ENCODE peak calls at places on chromosomes 11 and 22, in six cellular contexts. H is H1, N is GM12878, A is K562, P is GM12891, K is HepG2. L is an unnamed sample.

GRCh38 chr11:9887492-9887891 is 223.6 kb downstream of the SWAP70 start:
- DNase-seq in H (no peak), N (no peak), A (no peak), P (no peak), K (no peak), L (no peak)

GRCh38 chr22:39845522-39845921 is 48.0 kb downstream of the ENTHD1 start:
- DNase-seq in H (no peak), N (no peak), A (no peak), P (no peak), K (no peak), L (no peak)

GRCh38 chr11:57778318-57779037 is 16.9 kb downstream of the CTNND1 start:
- DNase-seq in H (peak; percentile 79), N (no peak), A (peak; percentile 73), P (no peak), K (peak; percentile 99), L (no peak)

GRCh38 chr11:831132-831864 is 1.5 kb upstream of the CD151 start:
- DNase-seq in H (no peak), N (no peak), A (no peak), P (no peak), K (no peak), L (no peak)

GRCh38 chr11:62505112-62505783 is 41.4 kb downstream of the AHNAK start:
- DNase-seq in H (no peak), N (no peak), A (peak; percentile 56), P (no peak), K (no peak), L (no peak)

GRCh38 chr11:15551897-15552851 is 437.5 kb downstream of the INSC start:
- DNase-seq in H (peak; percentile 15), N (no peak), A (no peak), P (no peak), K (no peak), L (no peak)

GRCh38 chr11:14546672-14547071 is 26.5 kb upstream of the PSMA1 start:
- DNase-seq in H (no peak), N (no peak), A (no peak), P (no peak), K (no peak), L (no peak)

GRCh38 chr11:6480299-6480914 is 724 bp downstream of the ARFIP2 start:
- DNase-seq in H (no peak), N (no peak), A (no peak), P (no peak), K (no peak), L (no peak)

GRCh38 chr11:45925550-45925949 is 3.1 kb downstream of the LARGE2 start:
- DNase-seq in H (no peak), N (no peak), A (no peak), P (no peak), K (no peak), L (no peak)

GRCh38 chr22:21760640-21761039 is 25.0 kb upstream of the YPEL1 start:
- DNase-seq in H (no peak), N (no peak), A (no peak), P (no peak), K (no peak), L (no peak)

GRCh38 chr11:57154718-57155117 is 27.0 kb upstream of the LRRC55 start:
- DNase-seq in H (no peak), N (no peak), A (no peak), P (no peak), K (no peak), L (no peak)

GRCh38 chr22:47465809-47466208 is 703.4 kb downstream of the TBC1D22A start:
- DNase-seq in H (no peak), N (no peak), A (no peak), P (no peak), K (no peak), L (no peak)

GRCh38 chr11:6259638-6260019 is at the start of gene CCKBR:
- DNase-seq in H (no peak), N (no peak), A (no peak), P (no peak), K (no peak), L (no peak)

GRCh38 chr11:73312806-73313403 is 4.8 kb downstream of the ARHGEF17 start:
- DNase-seq in H (no peak), N (no peak), A (no peak), P (no peak), K (no peak), L (no peak)

GRCh38 chr11:69483696-69484426 is 2.4 kb downstream of the LINC01488 start:
- DNase-seq in H (no peak), N (no peak), A (no peak), P (no peak), K (no peak), L (no peak)

GRCh38 chr11:86698634-86699033 is 26.2 kb upstream of the ME3 start:
- DNase-seq in H (no peak), N (no peak), A (no peak), P (no peak), K (no peak), L (no peak)

GRCh38 chr11:112388496-112388895 is 127.8 kb upstream of the PLET1 start:
- DNase-seq in H (no peak), N (no peak), A (peak; percentile 21), P (no peak), K (no peak), L (no peak)

GRCh38 chr11:115304774-115305472 is 199.3 kb downstream of the CADM1 start:
- DNase-seq in H (no peak), N (no peak), A (no peak), P (no peak), K (no peak), L (no peak)

GRCh38 chr11:43543313-43543712 is 137.2 kb upstream of the HSD17B12 start:
- DNase-seq in H (no peak), N (no peak), A (no peak), P (no peak), K (no peak), L (no peak)

GRCh38 chr11:131969261-131969660 is 598.8 kb downstream of the NTM start:
- DNase-seq in H (no peak), N (no peak), A (no peak), P (no peak), K (no peak), L (no peak)

GRCh38 chr22:24025475-24025874 is 14.4 kb downstream of the CABIN1 start:
- DNase-seq in H (no peak), N (no peak), A (no peak), P (no peak), K (peak; percentile 57), L (no peak)

GRCh38 chr11:47406896-47407745 is 1.3 kb upstream of the SLC39A13 start:
- DNase-seq in H (no peak), N (no peak), A (peak; percentile 37), P (no peak), K (no peak), L (no peak)

GRCh38 chr22:33274214-33274828 is 216.1 kb upstream of the SYN3 start:
- DNase-seq in H (peak; percentile 7), N (no peak), A (peak; percentile 57), P (peak; percentile 44), K (peak; percentile 27), L (peak; percentile 42)

GRCh38 chr11:69241075-69241740 is 52.7 kb upstream of the MYEOV start:
- DNase-seq in H (no peak), N (no peak), A (no peak), P (no peak), K (no peak), L (no peak)

GRCh38 chr11:75346912-75347647 is 4.4 kb downstream of the ARRB1 start:
- DNase-seq in H (no peak), N (no peak), A (no peak), P (no peak), K (no peak), L (no peak)

GRCh38 chr11:2375964-2376551 is 1.1 kb upstream of the CD81 start:
- DNase-seq in H (no peak), N (no peak), A (no peak), P (no peak), K (no peak), L (no peak)

GRCh38 chr11:95883381-95883780 is 40.5 kb downstream of the MTMR2 start:
- DNase-seq in H (no peak), N (no peak), A (no peak), P (no peak), K (no peak), L (no peak)

GRCh38 chr11:1050581-1051355 is 14.2 kb upstream of the MUC6 start:
- DNase-seq in H (peak; percentile 49), N (no peak), A (peak; percentile 63), P (peak; percentile 99), K (peak; percentile 53), L (peak; percentile 98)

DNA sequence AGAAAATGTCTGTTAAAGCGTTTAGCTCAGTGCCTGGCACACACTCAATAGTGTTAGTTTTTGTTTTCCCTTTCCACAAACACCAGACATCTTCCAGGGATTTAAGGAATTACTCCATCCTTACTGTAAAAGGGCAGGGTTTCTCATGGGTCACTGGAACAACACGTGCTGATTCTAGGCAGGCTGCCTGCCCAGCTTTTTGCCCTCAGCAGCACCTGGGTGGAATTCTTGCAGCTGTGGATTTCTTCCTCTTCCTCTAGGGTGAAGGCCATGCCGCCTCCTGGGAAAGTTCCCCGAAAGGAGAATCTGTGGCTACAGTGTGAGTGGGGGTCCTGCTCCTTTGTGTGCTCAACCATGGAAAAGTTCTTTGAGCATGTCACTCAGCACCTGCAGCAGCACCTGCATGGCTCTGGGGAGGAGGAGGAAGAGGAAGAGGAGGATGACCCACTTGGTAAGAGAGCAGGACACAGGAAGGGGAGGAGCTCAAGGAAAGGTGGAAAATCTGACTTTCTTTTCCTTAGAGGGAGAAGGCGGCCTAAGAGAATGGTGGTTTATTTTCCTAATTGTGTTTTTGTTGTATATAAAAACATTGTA is 5.4 kb downstream of the HINFP start:
- DNase-seq in H (no peak), N (no peak), A (no peak), P (no peak), K (no peak), L (no peak)
- TF ChIP-seq POLR2AphosphoS5 in H (no peak), N (no peak), A (no peak), P (no peak), K (no peak), L (no peak)

DNA sequence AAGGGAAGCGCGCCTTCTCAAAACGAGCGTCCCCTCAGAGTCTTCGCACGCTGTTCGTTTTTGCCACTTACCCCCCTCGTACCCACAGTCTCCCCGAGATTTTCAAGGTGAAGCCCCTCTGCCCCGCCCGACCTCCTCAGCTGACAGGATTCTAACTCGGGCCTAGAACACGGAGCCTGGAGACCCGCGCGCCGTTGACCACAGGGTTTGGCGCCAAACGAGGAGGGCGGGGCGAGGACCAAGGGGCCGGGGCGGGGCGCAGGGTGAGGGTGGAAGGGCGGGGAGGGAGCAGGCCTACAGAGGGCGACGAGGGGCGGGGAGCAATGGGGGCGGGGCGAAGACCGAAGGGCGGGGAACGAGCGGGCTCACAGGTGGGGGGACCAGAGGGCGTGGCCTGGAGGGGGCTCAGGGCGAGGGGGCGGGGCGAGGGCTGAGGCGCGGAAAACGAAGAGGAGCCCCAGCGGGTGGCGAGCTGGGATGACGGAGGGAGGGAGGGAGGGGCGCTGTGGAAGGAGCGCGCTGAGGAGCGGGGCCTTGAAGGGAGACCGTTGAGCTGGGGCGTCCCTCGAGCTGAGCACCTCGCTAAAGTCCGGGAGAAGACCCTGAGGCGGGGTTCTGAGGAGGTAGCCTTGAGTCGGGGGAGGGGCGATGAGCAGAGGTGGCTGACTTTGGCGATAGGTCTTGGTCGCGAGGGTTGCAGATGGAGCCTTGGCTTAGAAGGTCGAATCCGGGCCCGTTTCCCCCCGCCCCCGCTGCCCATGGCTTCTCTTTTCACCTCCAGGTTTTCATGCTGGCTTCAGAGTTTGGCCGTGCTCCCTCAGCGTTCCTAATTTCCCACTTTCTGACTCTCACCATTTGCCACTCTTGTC is at the start of gene DMC1:
- DNase-seq in H (peak; percentile 85), N (peak; percentile 73), A (peak; percentile 94), P (peak; percentile 93), K (peak; percentile 69), L (peak; percentile 93)
- TF ChIP-seq POLR2A in H (peak; percentile 58), N (peak; percentile 77), A (peak; percentile 81), P (no peak), K (no peak), L (peak; percentile 25)

GRCh38 chr11:40987895-40988435 is 471.5 kb downstream of the LRRC4C start:
- DNase-seq in H (no peak), N (no peak), A (no peak), P (no peak), K (no peak), L (no peak)
- TF ChIP-seq TAF1 in H (no peak), N (no peak), A (no peak), P (no peak), K (no peak), L (no peak)

GRCh38 chr11:102476812-102477211 is 24.2 kb upstream of the TMEM123 start:
- DNase-seq in H (no peak), N (no peak), A (peak; percentile 62), P (no peak), K (peak; percentile 95), L (no peak)
- TF ChIP-seq POLR2AphosphoS5 in H (no peak), N (no peak), A (no peak), P (no peak), K (peak; percentile 58), L (no peak)